ENCODE peak calls at places on chromosome 7, in eight cellular contexts. One of them, this sample, is unnamed.

GRCh38 chr7:82221152-82221674 is 222.4 kb downstream of the CACNA2D1 start:
- DNase-seq in ovary: no peak
- DNase-seq in tibial artery: no peak
- DNase-seq in adrenal gland: no peak
- DNase-seq in hepatocyte: no peak
- DNase-seq in substantia nigra: no peak
- DNase-seq in IMR-90: peak; percentile 35
- DNase-seq in heart left ventricle: no peak
- DNase-seq in this sample: no peak

GRCh38 chr7:81484266-81484665 is 285.6 kb downstream of the HGF start:
- DNase-seq in heart left ventricle: peak; percentile 63
- DNase-seq in tibial artery: peak; percentile 77
- DNase-seq in adrenal gland: peak; percentile 54
- DNase-seq in IMR-90: peak; percentile 86
- DNase-seq in ovary: peak; percentile 33
- DNase-seq in substantia nigra: no peak
- DNase-seq in hepatocyte: peak; percentile 55
- DNase-seq in this sample: no peak

GRCh38 chr7:6718124-6718523 is 11.4 kb upstream of the ZNF12 start:
- DNase-seq in ovary: no peak
- DNase-seq in IMR-90: no peak
- DNase-seq in tibial artery: no peak
- DNase-seq in hepatocyte: no peak
- DNase-seq in substantia nigra: no peak
- DNase-seq in heart left ventricle: no peak
- DNase-seq in adrenal gland: no peak
- DNase-seq in this sample: no peak

GRCh38 chr7:4212376-4212775 is 469.7 kb upstream of the FOXK1 start:
- DNase-seq in heart left ventricle: no peak
- DNase-seq in tibial artery: no peak
- DNase-seq in hepatocyte: no peak
- DNase-seq in IMR-90: no peak
- DNase-seq in adrenal gland: no peak
- DNase-seq in ovary: no peak
- DNase-seq in substantia nigra: no peak
- DNase-seq in this sample: no peak

GRCh38 chr7:145884716-145885514 is 231.7 kb upstream of the CNTNAP2 start:
- DNase-seq in substantia nigra: no peak
- DNase-seq in adrenal gland: no peak
- DNase-seq in IMR-90: no peak
- DNase-seq in ovary: no peak
- DNase-seq in tibial artery: no peak
- DNase-seq in hepatocyte: no peak
- DNase-seq in heart left ventricle: no peak
- DNase-seq in this sample: no peak

GRCh38 chr7:33903770-33904679 is 1.3 kb upstream of the BMPER start:
- DNase-seq in heart left ventricle: peak; percentile 37
- DNase-seq in hepatocyte: peak; percentile 54
- DNase-seq in substantia nigra: no peak
- DNase-seq in ovary: peak; percentile 55
- DNase-seq in IMR-90: peak; percentile 45
- DNase-seq in tibial artery: peak; percentile 65
- DNase-seq in adrenal gland: peak; percentile 16
- DNase-seq in this sample: no peak

GRCh38 chr7:5870311-5870710 is 10.3 kb upstream of the OCM start:
- DNase-seq in IMR-90: no peak
- DNase-seq in hepatocyte: no peak
- DNase-seq in substantia nigra: no peak
- DNase-seq in ovary: no peak
- DNase-seq in heart left ventricle: no peak
- DNase-seq in adrenal gland: no peak
- DNase-seq in tibial artery: no peak
- DNase-seq in this sample: no peak

GRCh38 chr7:127252736-127253288 is at the start of gene GRM8:
- DNase-seq in tibial artery: peak; percentile 64
- DNase-seq in hepatocyte: peak; percentile 61
- DNase-seq in substantia nigra: no peak
- DNase-seq in heart left ventricle: peak; percentile 47
- DNase-seq in IMR-90: peak; percentile 22
- DNase-seq in adrenal gland: peak; percentile 40
- DNase-seq in ovary: peak; percentile 54
- DNase-seq in this sample: no peak

GRCh38 chr7:18698258-18698734 is 202.7 kb downstream of the HDAC9 start:
- DNase-seq in hepatocyte: no peak
- DNase-seq in substantia nigra: no peak
- DNase-seq in heart left ventricle: no peak
- DNase-seq in tibial artery: no peak
- DNase-seq in ovary: no peak
- DNase-seq in adrenal gland: no peak
- DNase-seq in IMR-90: no peak
- DNase-seq in this sample: no peak

GRCh38 chr7:26284995-26285632 is 6.5 kb upstream of the SNX10 start:
- DNase-seq in adrenal gland: no peak
- DNase-seq in substantia nigra: no peak
- DNase-seq in tibial artery: no peak
- DNase-seq in hepatocyte: no peak
- DNase-seq in IMR-90: no peak
- DNase-seq in heart left ventricle: no peak
- DNase-seq in ovary: no peak
- DNase-seq in this sample: peak; percentile 81

GRCh38 chr7:118057404-118057803 is 126.6 kb upstream of the LSM8 start:
- DNase-seq in substantia nigra: no peak
- DNase-seq in IMR-90: no peak
- DNase-seq in hepatocyte: peak; percentile 54
- DNase-seq in tibial artery: no peak
- DNase-seq in heart left ventricle: no peak
- DNase-seq in ovary: no peak
- DNase-seq in adrenal gland: no peak
- DNase-seq in this sample: no peak

GRCh38 chr7:144529269-144529926 is 125.9 kb upstream of the NOBOX start:
- DNase-seq in substantia nigra: no peak
- DNase-seq in IMR-90: no peak
- DNase-seq in hepatocyte: no peak
- DNase-seq in ovary: no peak
- DNase-seq in heart left ventricle: no peak
- DNase-seq in tibial artery: no peak
- DNase-seq in adrenal gland: no peak
- DNase-seq in this sample: no peak

GRCh38 chr7:29843106-29843505 is 36.8 kb downstream of the WIPF3 start:
- DNase-seq in ovary: no peak
- DNase-seq in tibial artery: no peak
- DNase-seq in hepatocyte: no peak
- DNase-seq in substantia nigra: no peak
- DNase-seq in heart left ventricle: no peak
- DNase-seq in IMR-90: no peak
- DNase-seq in adrenal gland: no peak
- DNase-seq in this sample: no peak

GRCh38 chr7:150668472-150668911 is 17.0 kb upstream of the GIMAP2 start:
- DNase-seq in heart left ventricle: no peak
- DNase-seq in ovary: no peak
- DNase-seq in IMR-90: no peak
- DNase-seq in substantia nigra: no peak
- DNase-seq in hepatocyte: no peak
- DNase-seq in tibial artery: no peak
- DNase-seq in adrenal gland: no peak
- DNase-seq in this sample: peak; percentile 73

GRCh38 chr7:17040701-17041100 is 158.9 kb upstream of the AGR3 start:
- DNase-seq in tibial artery: no peak
- DNase-seq in substantia nigra: no peak
- DNase-seq in IMR-90: no peak
- DNase-seq in adrenal gland: no peak
- DNase-seq in hepatocyte: no peak
- DNase-seq in heart left ventricle: no peak
- DNase-seq in ovary: no peak
- DNase-seq in this sample: no peak

GRCh38 chr7:19404912-19405329 is 259.7 kb upstream of the FERD3L start:
- DNase-seq in tibial artery: no peak
- DNase-seq in heart left ventricle: no peak
- DNase-seq in substantia nigra: no peak
- DNase-seq in adrenal gland: no peak
- DNase-seq in IMR-90: peak; percentile 99
- DNase-seq in ovary: no peak
- DNase-seq in hepatocyte: peak; percentile 46
- DNase-seq in this sample: no peak

GRCh38 chr7:6286486-6286885 is 14.1 kb upstream of the CYTH3 start:
- DNase-seq in IMR-90: no peak
- DNase-seq in adrenal gland: no peak
- DNase-seq in ovary: no peak
- DNase-seq in substantia nigra: no peak
- DNase-seq in tibial artery: peak; percentile 40
- DNase-seq in heart left ventricle: no peak
- DNase-seq in hepatocyte: no peak
- DNase-seq in this sample: no peak

GRCh38 chr7:140625908-140626868 is 14.4 kb downstream of the DENND2A start:
- DNase-seq in IMR-90: peak; percentile 100
- DNase-seq in hepatocyte: peak; percentile 86
- DNase-seq in adrenal gland: peak; percentile 81
- DNase-seq in substantia nigra: peak; percentile 31
- DNase-seq in tibial artery: peak; percentile 90
- DNase-seq in heart left ventricle: peak; percentile 92
- DNase-seq in ovary: peak; percentile 97
- DNase-seq in this sample: no peak

GRCh38 chr7:140631006-140631405 is 9.6 kb downstream of the DENND2A start:
- DNase-seq in tibial artery: no peak
- DNase-seq in ovary: no peak
- DNase-seq in IMR-90: no peak
- DNase-seq in hepatocyte: no peak
- DNase-seq in adrenal gland: no peak
- DNase-seq in substantia nigra: no peak
- DNase-seq in heart left ventricle: no peak
- DNase-seq in this sample: no peak

GRCh38 chr7:140635821-140636220 is 4.8 kb downstream of the DENND2A start:
- DNase-seq in substantia nigra: no peak
- DNase-seq in heart left ventricle: no peak
- DNase-seq in ovary: no peak
- DNase-seq in hepatocyte: no peak
- DNase-seq in adrenal gland: no peak
- DNase-seq in tibial artery: no peak
- DNase-seq in IMR-90: no peak
- DNase-seq in this sample: no peak

GRCh38 chr7:140635345-140635744 is 5.3 kb downstream of the DENND2A start:
- DNase-seq in tibial artery: no peak
- DNase-seq in IMR-90: no peak
- DNase-seq in ovary: no peak
- DNase-seq in hepatocyte: no peak
- DNase-seq in adrenal gland: no peak
- DNase-seq in heart left ventricle: no peak
- DNase-seq in substantia nigra: no peak
- DNase-seq in this sample: no peak

DNA sequence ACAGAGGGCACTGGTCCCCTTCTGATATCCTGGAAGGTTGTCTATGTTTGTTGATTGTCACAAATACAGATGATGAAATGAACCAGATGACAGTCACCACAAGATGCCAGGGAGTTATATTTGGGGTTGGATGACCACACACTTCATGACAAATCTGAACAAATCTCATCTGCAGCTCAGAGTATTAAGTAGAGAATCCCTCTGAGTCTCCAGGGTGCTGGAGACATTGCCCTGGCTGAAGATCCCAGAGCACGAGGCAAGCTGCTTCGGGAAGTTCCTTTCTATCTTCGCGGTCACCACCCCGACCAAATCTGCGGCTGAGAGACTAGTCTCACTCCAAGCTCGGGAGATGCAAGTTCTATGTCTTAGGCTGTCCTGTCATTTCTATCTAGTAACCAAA is 9.0 kb downstream of the DENND2A start:
- DNase-seq in IMR-90: no peak
- DNase-seq in hepatocyte: no peak
- DNase-seq in ovary: no peak
- DNase-seq in heart left ventricle: no peak
- DNase-seq in adrenal gland: no peak
- DNase-seq in substantia nigra: no peak
- DNase-seq in tibial artery: peak; percentile 73
- DNase-seq in this sample: no peak
- H3K27ac ChIP-seq in IMR-90: no peak overlapping the region
- H3K27ac ChIP-seq in hepatocyte: peak overlapping the region; percentile 23
- H3K27ac ChIP-seq in ovary: no peak overlapping the region
- H3K27ac ChIP-seq in heart left ventricle: peak overlapping the region; percentile 78
- H3K27ac ChIP-seq in adrenal gland: no peak overlapping the region
- H3K27ac ChIP-seq in substantia nigra: no peak overlapping the region
- H3K27ac ChIP-seq in tibial artery: no peak overlapping the region
- H3K27ac ChIP-seq in this sample: peak overlapping the region; percentile 39

GRCh38 chr7:140295224-140295623 is 103.1 kb downstream of the SLC37A3 start:
- DNase-seq in IMR-90: no peak
- DNase-seq in heart left ventricle: no peak
- DNase-seq in ovary: no peak
- DNase-seq in substantia nigra: no peak
- DNase-seq in tibial artery: peak; percentile 21
- DNase-seq in adrenal gland: no peak
- DNase-seq in hepatocyte: no peak
- DNase-seq in this sample: no peak
- H3K27ac ChIP-seq in IMR-90: no peak overlapping the region
- H3K27ac ChIP-seq in heart left ventricle: no peak overlapping the region
- H3K27ac ChIP-seq in ovary: no peak overlapping the region
- H3K27ac ChIP-seq in substantia nigra: no peak overlapping the region
- H3K27ac ChIP-seq in tibial artery: no peak overlapping the region
- H3K27ac ChIP-seq in adrenal gland: no peak overlapping the region
- H3K27ac ChIP-seq in hepatocyte: no peak overlapping the region
- H3K27ac ChIP-seq in this sample: no peak overlapping the region

DNA sequence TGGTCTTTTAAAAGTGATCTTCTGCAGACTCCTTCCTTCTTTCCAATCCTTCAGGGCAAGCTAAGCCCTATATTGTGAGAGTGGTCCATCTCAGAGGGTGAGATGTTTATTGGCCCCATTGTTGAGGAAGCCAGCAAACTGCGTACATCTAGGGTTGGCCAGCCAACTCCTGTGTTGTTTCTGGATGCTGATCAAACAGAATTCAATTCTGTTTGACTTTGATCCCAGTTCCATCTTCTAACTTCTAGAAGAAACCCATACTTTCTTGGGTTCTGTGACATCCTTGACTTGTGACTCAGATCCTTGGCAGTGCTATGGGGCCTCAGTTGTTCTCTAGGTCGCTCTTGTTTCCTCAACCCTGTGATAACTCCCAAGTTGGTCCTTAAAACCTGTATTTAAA is 116.2 kb downstream of the LSMEM1 start:
- DNase-seq in hepatocyte: no peak
- DNase-seq in substantia nigra: no peak
- DNase-seq in ovary: no peak
- DNase-seq in heart left ventricle: no peak
- DNase-seq in adrenal gland: no peak
- DNase-seq in IMR-90: no peak
- DNase-seq in tibial artery: no peak
- DNase-seq in this sample: no peak
- H3K27ac ChIP-seq in hepatocyte: no peak overlapping the region
- H3K27ac ChIP-seq in substantia nigra: no peak overlapping the region
- H3K27ac ChIP-seq in ovary: no peak overlapping the region
- H3K27ac ChIP-seq in heart left ventricle: no peak overlapping the region
- H3K27ac ChIP-seq in adrenal gland: no peak overlapping the region
- H3K27ac ChIP-seq in IMR-90: no peak overlapping the region
- H3K27ac ChIP-seq in tibial artery: no peak overlapping the region
- H3K27ac ChIP-seq in this sample: no peak overlapping the region

DNA sequence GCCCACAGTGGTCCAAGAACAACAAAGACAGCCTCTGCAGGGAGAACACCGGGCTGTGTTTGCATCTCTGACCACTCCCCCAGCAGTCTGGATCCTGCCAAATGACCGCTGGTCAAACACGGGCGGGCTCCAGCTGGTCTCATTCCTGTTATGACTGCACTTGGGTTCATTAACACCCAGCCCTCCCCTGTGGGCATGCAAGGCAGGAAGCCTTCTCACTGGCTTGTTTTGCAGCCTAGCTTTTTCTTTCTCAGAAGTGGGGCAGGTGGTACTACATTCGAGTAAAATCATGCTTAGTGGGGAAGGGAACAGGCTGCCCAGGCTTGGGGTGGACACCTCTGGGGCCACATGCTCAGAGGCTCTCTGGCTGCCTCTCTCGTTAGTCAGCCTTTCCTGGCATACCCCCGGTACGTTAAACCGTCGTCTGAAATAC is 190.0 kb downstream of the PLXNA4 start:
- DNase-seq in ovary: peak; percentile 68
- DNase-seq in heart left ventricle: peak; percentile 60
- DNase-seq in hepatocyte: peak; percentile 30
- DNase-seq in IMR-90: no peak
- DNase-seq in tibial artery: peak; percentile 77
- DNase-seq in adrenal gland: no peak
- DNase-seq in substantia nigra: no peak
- DNase-seq in this sample: no peak
- H3K27ac ChIP-seq in ovary: no peak overlapping the region
- H3K27ac ChIP-seq in heart left ventricle: no peak overlapping the region
- H3K27ac ChIP-seq in hepatocyte: no peak overlapping the region
- H3K27ac ChIP-seq in IMR-90: no peak overlapping the region
- H3K27ac ChIP-seq in tibial artery: no peak overlapping the region
- H3K27ac ChIP-seq in adrenal gland: no peak overlapping the region
- H3K27ac ChIP-seq in substantia nigra: no peak overlapping the region
- H3K27ac ChIP-seq in this sample: no peak overlapping the region